ENCODE peak calls at places on chromosomes 5 and 9, in eight cellular contexts. F, E, P, A, W, Q, N and Y are unnamed samples.

GRCh38 chr9:79829566-79830347 is 258.0 kb downstream of the TLE4 start:
- DNase-seq in F (no peak), E (no peak), P (no peak), A (no peak), W (no peak), Q (no peak), N (no peak), Y (no peak)

GRCh38 chr5:39854771-39855170 is 430.0 kb upstream of the DAB2 start:
- DNase-seq in F (no peak), E (no peak), P (no peak), A (no peak), W (no peak), Q (no peak), N (no peak), Y (no peak)

GRCh38 chr5:40873481-40873880 is 32.3 kb downstream of the CARD6 start:
- DNase-seq in F (no peak), E (no peak), P (no peak), A (no peak), W (no peak), Q (no peak), N (no peak), Y (no peak)

GRCh38 chr5:154784856-154785255 is 29.7 kb downstream of the LARP1 start:
- DNase-seq in F (no peak), E (no peak), P (no peak), A (no peak), W (no peak), Q (no peak), N (no peak), Y (no peak)

GRCh38 chr9:127021664-127022337 is 100.6 kb downstream of the ANGPTL2 start:
- DNase-seq in F (peak; percentile 84), E (no peak), P (peak; percentile 94), A (no peak), W (peak; percentile 49), Q (peak; percentile 100), N (no peak), Y (peak; percentile 88)

GRCh38 chr5:78506296-78507049 is 142.1 kb downstream of the LHFPL2 start:
- DNase-seq in F (no peak), E (no peak), P (no peak), A (no peak), W (no peak), Q (peak; percentile 39), N (no peak), Y (no peak)

GRCh38 chr5:120419110-120419509 is 45.0 kb upstream of the PRR16 start:
- DNase-seq in F (no peak), E (no peak), P (no peak), A (no peak), W (no peak), Q (no peak), N (no peak), Y (no peak)

GRCh38 chr9:89465726-89466308 is 32.1 kb downstream of the SEMA4D start:
- DNase-seq in F (no peak), E (peak; percentile 41), P (no peak), A (no peak), W (no peak), Q (no peak), N (no peak), Y (no peak)

GRCh38 chr9:113992276-113992951 is 85.7 kb downstream of the AMBP start:
- DNase-seq in F (peak; percentile 78), E (no peak), P (peak; percentile 85), A (no peak), W (no peak), Q (no peak), N (no peak), Y (no peak)

GRCh38 chr5:157747766-157748700 is 4.5 kb downstream of the LSM11 start:
- DNase-seq in F (no peak), E (no peak), P (no peak), A (no peak), W (no peak), Q (no peak), N (no peak), Y (no peak)

GRCh38 chr9:123851851-123852250 is 78.1 kb downstream of the DENND1A start:
- DNase-seq in F (no peak), E (no peak), P (no peak), A (no peak), W (no peak), Q (no peak), N (no peak), Y (no peak)

GRCh38 chr9:16521868-16522381 is 348.5 kb downstream of the BNC2 start:
- DNase-seq in F (no peak), E (no peak), P (peak; percentile 70), A (no peak), W (no peak), Q (peak; percentile 94), N (no peak), Y (no peak)
- H3K4me3 ChIP-seq in F (no peak overlapping the region), E (no peak overlapping the region), P (no peak overlapping the region), A (no peak overlapping the region), W (no peak overlapping the region), Q (no peak overlapping the region), N (no peak overlapping the region), Y (no peak overlapping the region)

DNA sequence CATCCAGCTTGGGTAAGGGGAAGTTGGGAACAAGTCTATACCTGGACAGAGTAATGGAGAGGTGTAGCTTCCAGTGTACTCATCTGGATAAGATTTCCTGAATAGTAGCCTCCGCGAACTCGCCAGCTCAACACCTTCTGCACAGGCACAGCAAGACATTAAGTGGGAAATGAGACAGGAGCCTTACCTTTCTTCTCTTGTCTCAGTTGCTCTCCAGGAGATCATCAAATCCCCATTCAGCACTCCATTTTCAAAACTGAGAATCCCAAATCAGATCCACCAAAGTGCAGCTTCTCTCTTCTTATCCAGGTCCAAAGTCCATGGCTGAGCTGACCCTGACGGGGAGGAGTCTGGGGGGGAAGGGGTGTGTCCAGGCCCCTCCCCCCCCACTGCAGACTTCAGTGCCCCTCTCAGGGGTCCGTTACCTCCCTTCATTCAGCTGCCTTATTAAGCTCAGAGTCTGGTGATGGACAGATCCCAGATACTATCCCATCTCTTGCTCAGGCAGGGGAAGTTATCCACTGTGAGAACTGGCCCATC is 5.9 kb upstream of the MGAT1 start:
- DNase-seq in F (no peak), E (no peak), P (peak; percentile 62), A (no peak), W (no peak), Q (no peak), N (no peak), Y (no peak)
- H3K4me1 ChIP-seq in F (peaks cover 24% of the 10 kb centered on the region), E (peaks cover 70% of the 10 kb centered on the region), P (peaks cover 38% of the 10 kb centered on the region), A (peaks cover 28% of the 10 kb centered on the region), W (peaks cover 29% of the 10 kb centered on the region), Q (peaks cover 11% of the 10 kb centered on the region), N (peaks cover 70% of the 10 kb centered on the region), Y (peaks cover 9% of the 10 kb centered on the region)

DNA sequence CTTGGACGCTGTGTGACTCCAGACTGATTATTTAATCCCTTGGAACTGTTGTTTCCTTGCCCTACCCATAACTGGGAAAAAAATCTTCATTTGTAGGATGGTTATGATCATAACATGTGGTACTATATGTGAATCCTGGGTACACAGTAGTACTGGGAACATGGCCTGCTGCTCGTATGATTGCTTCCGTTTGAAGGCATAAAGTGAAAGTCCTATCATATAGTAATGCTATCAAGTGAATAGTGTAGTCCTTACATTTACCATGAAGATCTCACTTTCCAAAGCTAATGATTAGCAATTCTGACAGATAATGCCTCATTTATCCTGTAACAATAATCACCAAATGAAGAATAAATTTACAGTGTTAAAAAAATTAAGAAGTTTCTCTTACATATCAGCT is 53.2 kb downstream of the MEF2C start:
- DNase-seq in F (no peak), E (no peak), P (no peak), A (no peak), W (no peak), Q (no peak), N (no peak), Y (no peak)
- H3K4me3 ChIP-seq in F (no peak overlapping the region), E (no peak overlapping the region), P (peak overlapping the region; percentile 39), A (peak overlapping the region; percentile 48), W (no peak overlapping the region), Q (no peak overlapping the region), N (no peak overlapping the region), Y (no peak overlapping the region)

GRCh38 chr5:52840286-52841050 is 52.8 kb downstream of the ITGA1 start:
- DNase-seq in F (no peak), E (no peak), P (no peak), A (no peak), W (no peak), Q (peak; percentile 59), N (no peak), Y (peak; percentile 23)
- H3K4me1 ChIP-seq in F (peaks cover 3% of the 10 kb centered on the region), E (no peaks in the 10 kb centered on the region), P (peaks cover 11% of the 10 kb centered on the region), A (no peaks in the 10 kb centered on the region), W (no peaks in the 10 kb centered on the region), Q (peaks cover 24% of the 10 kb centered on the region), N (no peaks in the 10 kb centered on the region), Y (peaks cover 16% of the 10 kb centered on the region)

GRCh38 chr5:81854915-81855314 is 104.0 kb upstream of the SSBP2 start:
- DNase-seq in F (no peak), E (no peak), P (no peak), A (no peak), W (no peak), Q (no peak), N (no peak), Y (no peak)

GRCh38 chr5:81854485-81854884 is 103.6 kb upstream of the SSBP2 start:
- DNase-seq in F (no peak), E (no peak), P (no peak), A (no peak), W (no peak), Q (no peak), N (no peak), Y (no peak)

GRCh38 chr5:81851481-81852178 is 100.7 kb upstream of the SSBP2 start:
- DNase-seq in F (peak; percentile 98), E (peak; percentile 91), P (peak; percentile 99), A (peak; percentile 77), W (peak; percentile 97), Q (peak; percentile 94), N (peak; percentile 87), Y (peak; percentile 97)

GRCh38 chr5:81852277-81853004 is 101.5 kb upstream of the SSBP2 start:
- DNase-seq in F (peak; percentile 33), E (no peak), P (no peak), A (no peak), W (peak; percentile 22), Q (peak; percentile 34), N (peak; percentile 18), Y (no peak)

DNA sequence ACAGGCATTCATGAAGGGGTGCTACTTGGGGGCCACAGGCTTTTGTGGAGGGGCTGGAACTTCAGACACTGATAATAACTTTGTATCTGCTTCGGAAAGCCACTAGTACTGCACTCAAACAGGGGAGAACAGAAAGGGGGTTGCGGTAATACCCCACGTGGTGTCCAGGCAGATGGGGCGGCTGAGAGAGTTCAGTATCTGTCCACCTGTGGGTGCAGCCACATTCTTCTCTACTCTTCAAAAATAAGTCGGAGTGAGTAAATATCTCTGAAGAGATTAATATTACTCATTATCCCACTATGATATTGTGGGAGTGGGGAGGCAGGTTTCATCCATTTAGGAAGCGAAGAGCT is 102.1 kb upstream of the SSBP2 start:
- DNase-seq in F (no peak), E (no peak), P (no peak), A (no peak), W (no peak), Q (no peak), N (no peak), Y (no peak)
- H3K4me3 ChIP-seq in F (no peak overlapping the region), E (no peak overlapping the region), P (peak overlapping the region; percentile 62), A (peak overlapping the region; percentile 69), W (no peak overlapping the region), Q (no peak overlapping the region), N (peak overlapping the region; percentile 56), Y (peak overlapping the region; percentile 54)